ENCODE peak calls at places on chromosomes 7 and 10, in ten cellular contexts. L is effector memory CD8-positive, alpha-beta T cell; N is pancreas; R is SW 1271; H is HCEC 1CT; A is NAMALWA; Y is ACHN; F is H54; D is caudate nucleus; S is stimulated activated CD8-positive, alpha-beta memory T cell treated with anti-CD3 and anti-CD28 coated beads, Interleukin-4, amount 100 ng/mL, for 24 hours. I is an unnamed sample.

GRCh38 chr10:65708057-65708456 is 1217.8 kb upstream of the LRRTM3 start:
- DNase-seq in Y (no peak), F (no peak), S (no peak), N (no peak), H (no peak), A (no peak), R (no peak), D (no peak), L (no peak), I (no peak)

GRCh38 chr7:2759736-2760097 is 71.7 kb downstream of the AMZ1 start:
- DNase-seq in L (no peak), D (no peak), A (no peak), S (no peak), N (no peak), R (no peak), H (no peak), Y (no peak), F (no peak), I (no peak)

GRCh38 chr7:3897430-3898385 is 596.7 kb downstream of the SDK1 start:
- DNase-seq in N (no peak), Y (peak), S (peak), H (peak), R (peak), F (peak), L (peak), A (peak), D (no peak), I (no peak)

GRCh38 chr10:24465899-24466615 is 257.1 kb downstream of the KIAA1217 start:
- DNase-seq in L (no peak), R (peak), A (no peak), S (peak), F (peak), N (no peak), H (peak), Y (peak), D (no peak), I (no peak)

GRCh38 chr7:5452470-5452899 is 28.9 kb upstream of the TNRC18 start:
- DNase-seq in D (no peak), H (no peak), F (no peak), Y (no peak), A (no peak), S (no peak), L (no peak), R (no peak), N (no peak), I (no peak)

GRCh38 chr10:122116331-122116730 is 127.4 kb downstream of the TACC2 start:
- DNase-seq in A (no peak), F (no peak), H (peak), L (no peak), N (no peak), R (peak), S (no peak), Y (no peak), D (no peak), I (no peak)

GRCh38 chr10:62323751-62324150 is 50.4 kb upstream of the ZNF365 start:
- DNase-seq in R (peak), F (no peak), L (no peak), A (no peak), S (no peak), H (no peak), N (no peak), Y (no peak), D (no peak), I (no peak)

GRCh38 chr10:34320265-34320664 is 494.8 kb downstream of the PARD3 start:
- DNase-seq in Y (no peak), R (no peak), N (no peak), A (no peak), S (no peak), H (no peak), L (no peak), F (no peak), D (no peak), I (no peak)

GRCh38 chr10:42753507-42754154 is 29.0 kb upstream of the BMS1 start:
- DNase-seq in F (no peak), H (no peak), R (no peak), Y (no peak), A (no peak), S (no peak), N (peak), L (no peak), D (no peak), I (no peak)

GRCh38 chr10:44809652-44810051 is 101.5 kb upstream of the TMEM72 start:
- DNase-seq in S (no peak), A (no peak), H (no peak), F (no peak), L (no peak), D (no peak), Y (no peak), N (no peak), R (no peak), I (no peak)

GRCh38 chr7:130734525-130735272 is 692 bp upstream of the KLF14 start:
- DNase-seq in L (no peak), R (no peak), N (no peak), S (no peak), A (peak), D (no peak), H (no peak), F (no peak), Y (peak), I (no peak)

GRCh38 chr7:98211221-98211675 is at the start of gene BHLHA15:
- DNase-seq in Y (peak), S (peak), A (peak), R (no peak), D (no peak), L (no peak), N (peak), F (no peak), H (no peak), I (no peak)

GRCh38 chr10:86599729-86600128 is 54.6 kb upstream of the OPN4 start:
- DNase-seq in L (no peak), F (peak), Y (no peak), D (no peak), S (no peak), N (no peak), R (no peak), H (no peak), A (peak), I (no peak)

GRCh38 chr7:30845426-30846135 is 66.1 kb upstream of the AQP1 start:
- DNase-seq in A (no peak), R (no peak), Y (peak), L (no peak), H (peak), D (no peak), N (no peak), F (peak), S (no peak), I (no peak)

GRCh38 chr7:131623154-131623553 is 66.7 kb upstream of the PODXL start:
- DNase-seq in F (no peak), A (no peak), L (no peak), R (no peak), Y (no peak), N (no peak), S (no peak), H (no peak), D (no peak), I (peak)

GRCh38 chr7:104981671-104982036 is 32.4 kb upstream of the KMT2E start:
- DNase-seq in R (no peak), H (no peak), L (no peak), F (no peak), S (no peak), N (no peak), A (no peak), Y (no peak), D (no peak), I (no peak)

GRCh38 chr7:108252177-108252576 is 122.0 kb upstream of the LAMB4 start:
- DNase-seq in A (no peak), H (no peak), D (no peak), S (no peak), F (no peak), L (no peak), N (no peak), Y (no peak), R (no peak), I (no peak)

GRCh38 chr7:90621892-90622182 is 25.7 kb downstream of the CDK14 start:
- DNase-seq in F (no peak), N (no peak), D (no peak), S (no peak), R (no peak), Y (no peak), H (no peak), L (no peak), A (no peak), I (no peak)

GRCh38 chr10:60149003-60149402 is 240.7 kb downstream of the ANK3 start:
- DNase-seq in R (no peak), F (no peak), H (peak), A (no peak), S (no peak), Y (no peak), N (no peak), D (no peak), L (no peak), I (no peak)

I was measured in suprapubic skin.